ENCODE peak calls at places on chromosomes 4 and X, in eight cellular contexts. I is fibroblast of mammary gland, Q is MCF 10A, G is cardiac fibroblast, S is breast epithelium, V is mucosa of descending colon, M is heart left ventricle, R is HCT116. Y is an unnamed sample.
A peak's percentile ranks its signal among the peaks of the same experiment; 100 is the strongest.

GRCh38 chr4:107913283-107913899 is 18.0 kb upstream of the CYP2U1 start:
- DNase-seq in I (peak; percentile 78), Q (peak; percentile 79), G (peak; percentile 89), S (no peak), V (no peak), M (no peak), R (peak; percentile 54), Y (peak; percentile 64)

GRCh38 chr4:170202721-170203120 is 113.0 kb upstream of the AADAT start:
- DNase-seq in I (no peak), Q (no peak), G (no peak), S (no peak), V (no peak), M (no peak), R (no peak), Y (no peak)

GRCh38 chr4:104964387-104965175 is 182.1 kb upstream of the TET2 start:
- DNase-seq in I (no peak), Q (no peak), G (no peak), S (no peak), V (peak; percentile 42), M (no peak), R (no peak), Y (no peak)

GRCh38 chrX:125681507-125681906 is 361.8 kb downstream of the TEX13C start:
- DNase-seq in I (no peak), Q (no peak), G (no peak), S (no peak), V (no peak), M (no peak), R (no peak), Y (no peak)

GRCh38 chr4:117385531-117385930 is 300.2 kb upstream of the TRAM1L1 start:
- DNase-seq in I (no peak), Q (no peak), G (no peak), S (no peak), V (no peak), M (no peak), R (no peak), Y (no peak)

GRCh38 chr4:109994415-109994827 is 81.7 kb downstream of the EGF start:
- DNase-seq in I (no peak), Q (no peak), G (no peak), S (no peak), V (no peak), M (no peak), R (no peak), Y (no peak)

GRCh38 chr4:95124906-95125504 is 367.2 kb downstream of the BMPR1B start:
- DNase-seq in I (peak; percentile 78), Q (peak; percentile 71), G (peak; percentile 85), S (no peak), V (no peak), M (no peak), R (peak; percentile 56), Y (peak; percentile 34)

GRCh38 chrX:139081965-139082364 is 370.4 kb upstream of the FGF13 start:
- DNase-seq in I (no peak), Q (no peak), G (no peak), S (no peak), V (no peak), M (no peak), R (no peak), Y (no peak)

GRCh38 chr4:151347490-151347889 is 22.1 kb upstream of the SH3D19 start:
- DNase-seq in I (no peak), Q (no peak), G (no peak), S (no peak), V (no peak), M (no peak), R (no peak), Y (no peak)

GRCh38 chr4:189974056-189974455 is 33.4 kb downstream of the FRG1 start:
- DNase-seq in I (peak; percentile 6), Q (peak; percentile 25), G (no peak), S (no peak), V (no peak), M (no peak), R (peak; percentile 38), Y (no peak)

GRCh38 chr4:12932203-12932788 is 551.8 kb downstream of the RAB28 start:
- DNase-seq in I (no peak), Q (no peak), G (no peak), S (no peak), V (no peak), M (no peak), R (no peak), Y (no peak)

GRCh38 chr4:158535130-158535614 is 13.5 kb downstream of the RXFP1 start:
- DNase-seq in I (peak; percentile 87), Q (peak; percentile 49), G (peak; percentile 58), S (no peak), V (no peak), M (no peak), R (peak; percentile 4), Y (no peak)

GRCh38 chr4:162610116-162610515 is 446.3 kb upstream of the FSTL5 start:
- DNase-seq in I (no peak), Q (no peak), G (no peak), S (no peak), V (no peak), M (no peak), R (no peak), Y (no peak)

GRCh38 chr4:119113033-119113655 is 22.5 kb upstream of the MYOZ2 start:
- DNase-seq in I (peak; percentile 97), Q (peak; percentile 88), G (peak; percentile 90), S (no peak), V (no peak), M (no peak), R (peak; percentile 26), Y (no peak)

GRCh38 chr4:156999175-156999517 is 27.5 kb upstream of the PDGFC start:
- DNase-seq in I (peak; percentile 98), Q (peak; percentile 99), G (peak; percentile 99), S (no peak), V (no peak), M (no peak), R (peak; percentile 87), Y (no peak)

GRCh38 chr4:115219862-115220261 is 106.4 kb upstream of the NDST4 start:
- DNase-seq in I (no peak), Q (no peak), G (no peak), S (no peak), V (no peak), M (no peak), R (no peak), Y (no peak)

GRCh38 chrX:78754917-78755316 is 7.4 kb downstream of the LPAR4 start:
- DNase-seq in I (no peak), Q (no peak), G (no peak), S (no peak), V (no peak), M (no peak), R (no peak), Y (no peak)
- TF ChIP-seq CTCF in I (no peak), Q (no peak), G (no peak), S (no peak), V (no peak), M (no peak), R (no peak), Y (no peak)

DNA sequence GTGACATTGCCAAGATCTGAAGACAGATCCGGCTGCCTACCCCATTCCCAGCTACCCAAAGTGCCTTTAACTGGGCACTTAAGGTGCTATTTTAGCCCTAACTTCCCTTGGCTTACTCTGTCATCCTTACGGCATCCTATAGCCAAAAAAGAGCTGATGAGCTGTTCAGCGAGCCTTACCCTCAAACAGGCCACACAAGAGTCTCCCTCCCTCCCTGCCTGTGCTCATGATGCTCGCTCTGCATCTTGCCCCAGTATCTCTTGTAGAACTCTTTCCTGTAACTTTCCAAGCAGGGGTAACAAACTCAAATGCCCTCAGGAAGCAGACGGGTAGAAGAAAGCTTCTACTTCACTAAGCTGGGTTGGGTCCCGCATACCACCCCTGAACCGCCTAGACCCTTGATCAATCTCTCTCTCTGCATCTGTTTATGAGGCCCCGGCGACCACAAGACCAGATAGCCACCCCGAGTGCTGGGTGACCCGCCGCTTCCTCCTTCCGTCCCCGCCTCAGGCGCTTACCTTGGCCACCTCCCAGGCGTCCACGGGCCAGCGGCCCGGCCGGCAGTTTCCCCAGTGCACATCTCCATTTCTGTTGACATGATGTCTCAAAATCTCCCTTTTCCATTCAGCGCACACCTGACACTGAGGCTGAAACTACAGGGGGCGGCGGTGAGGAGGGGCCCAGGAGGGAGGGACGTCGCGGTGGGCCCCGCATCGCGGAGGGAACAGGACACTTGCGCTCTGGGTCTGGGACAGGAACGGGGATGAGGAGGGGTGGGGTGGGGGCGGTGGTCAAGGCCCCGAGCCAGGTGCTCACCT is 663 bp downstream of the CXorf38 start:
- DNase-seq in I (peak; percentile 43), Q (no peak), G (peak; percentile 17), S (peak; percentile 54), V (peak; percentile 81), M (peak; percentile 64), R (no peak), Y (peak; percentile 6)
- TF ChIP-seq CTCF in I (no peak), Q (no peak), G (no peak), S (no peak), V (no peak), M (no peak), R (no peak), Y (no peak)

GRCh38 chrX:18206657-18207056 is 14.0 kb downstream of the BEND2 start:
- DNase-seq in I (no peak), Q (no peak), G (no peak), S (no peak), V (no peak), M (no peak), R (no peak), Y (no peak)

GRCh38 chrX:18210470-18210869 is 10.2 kb downstream of the BEND2 start:
- DNase-seq in I (peak; percentile 25), Q (no peak), G (peak; percentile 0), S (no peak), V (no peak), M (no peak), R (no peak), Y (no peak)
- TF ChIP-seq CTCF in I (peak; percentile 18), Q (no peak), G (no peak), S (no peak), V (no peak), M (no peak), R (no peak), Y (no peak)

DNA sequence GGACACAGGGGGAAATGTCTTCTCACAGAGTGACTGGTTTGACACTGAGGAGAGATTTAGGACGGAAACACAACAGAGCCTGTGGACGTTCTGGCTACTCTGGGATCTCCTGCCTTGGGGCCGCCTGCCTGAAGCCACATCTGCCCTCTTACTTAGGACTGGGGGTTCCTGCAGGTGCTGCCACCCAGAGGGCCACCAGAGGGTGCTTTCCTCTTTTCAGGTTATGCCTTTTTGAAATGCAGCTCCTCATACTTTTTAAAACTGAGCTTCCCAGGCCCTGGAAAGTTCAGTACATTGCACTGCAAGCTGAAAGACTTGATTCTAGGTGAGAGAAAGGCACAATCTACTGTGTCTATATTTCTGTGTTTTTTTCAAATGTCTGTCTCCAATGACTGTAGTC is 92.2 kb upstream of the PGRMC2 start:
- DNase-seq in I (peak; percentile 42), Q (peak; percentile 59), G (peak; percentile 65), S (no peak), V (no peak), M (peak; percentile 66), R (no peak), Y (no peak)
- TF ChIP-seq CTCF in I (peak; percentile 59), Q (peak; percentile 30), G (peak; percentile 67), S (peak; percentile 26), V (peak; percentile 21), M (peak; percentile 40), R (peak; percentile 80), Y (no peak)

Y was measured in endothelial cell.